ENCODE peak calls at places on chromosomes 13 and 19, in nine cellular contexts. C, M, X, N, Y, B, R, D and I are unnamed samples.

GRCh38 chr19:18784786-18785120 is 6.4 kb downstream of the COMP start:
- DNase-seq in C (no peak), M (no peak), X (no peak), N (no peak), Y (no peak), B (no peak), R (no peak), D (no peak), I (no peak)

GRCh38 chr19:30084390-30084819 is 142.4 kb downstream of the URI1 start:
- DNase-seq in C (no peak), M (peak), X (peak), N (no peak), Y (peak), B (peak), R (no peak), D (no peak), I (no peak)

GRCh38 chr13:25292301-25292700 is 5.0 kb upstream of the MTMR6 start:
- DNase-seq in C (no peak), M (no peak), X (no peak), N (no peak), Y (no peak), B (no peak), R (no peak), D (no peak), I (no peak)

GRCh38 chr13:111511805-111512504 is 191.5 kb downstream of the TEX29 start:
- DNase-seq in C (no peak), M (no peak), X (no peak), N (no peak), Y (peak), B (peak), R (no peak), D (no peak), I (no peak)

GRCh38 chr13:96252903-96253302 is 163.0 kb downstream of the HS6ST3 start:
- DNase-seq in C (no peak), M (no peak), X (no peak), N (no peak), Y (no peak), B (no peak), R (no peak), D (no peak), I (no peak)

GRCh38 chr19:57512845-57513244 is 13.1 kb downstream of the ZNF773 start:
- DNase-seq in C (no peak), M (no peak), X (no peak), N (no peak), Y (no peak), B (no peak), R (no peak), D (no peak), I (no peak)

GRCh38 chr13:93249259-93249917 is 22.8 kb downstream of the GPC6 start:
- DNase-seq in C (no peak), M (no peak), X (no peak), N (no peak), Y (no peak), B (no peak), R (peak), D (no peak), I (no peak)

GRCh38 chr13:30572859-30573275 is 44.9 kb upstream of the USPL1 start:
- DNase-seq in C (no peak), M (no peak), X (no peak), N (no peak), Y (no peak), B (no peak), R (peak), D (no peak), I (no peak)

GRCh38 chr19:36032251-36033104 is at the start of gene CLIP3:
- DNase-seq in C (no peak), M (no peak), X (no peak), N (no peak), Y (no peak), B (peak), R (no peak), D (no peak), I (no peak)

GRCh38 chr19:16645140-16645539 is 14.8 kb downstream of the SMIM7 start:
- DNase-seq in C (no peak), M (no peak), X (no peak), N (peak), Y (no peak), B (no peak), R (no peak), D (no peak), I (no peak)

GRCh38 chr13:46553521-46553885 is 533 bp downstream of the LRCH1 start:
- DNase-seq in C (no peak), M (no peak), X (no peak), N (no peak), Y (no peak), B (no peak), R (no peak), D (no peak), I (no peak)

GRCh38 chr13:94303644-94304174 is 175.8 kb downstream of the DCT start:
- DNase-seq in C (no peak), M (no peak), X (no peak), N (no peak), Y (no peak), B (no peak), R (peak), D (no peak), I (no peak)

GRCh38 chr19:9958451-9958850 is 22.1 kb upstream of the OLFM2 start:
- DNase-seq in C (peak), M (no peak), X (no peak), N (no peak), Y (no peak), B (no peak), R (no peak), D (no peak), I (no peak)
- H3K27ac ChIP-seq in C (no peak), M (no peak), X (no peak), N (no peak), Y (no peak), B (no peak), R (no peak), D (no peak), I (no peak)

GRCh38 chr19:918152-918437 is 962 bp downstream of the KISS1R start:
- DNase-seq in C (no peak), M (no peak), X (no peak), N (no peak), Y (no peak), B (no peak), R (no peak), D (no peak), I (no peak)

GRCh38 chr19:918481-919156 is 1.5 kb downstream of the KISS1R start:
- DNase-seq in C (no peak), M (no peak), X (no peak), N (no peak), Y (peak), B (no peak), R (no peak), D (no peak), I (no peak)

GRCh38 chr19:917323-918151 is at the start of gene KISS1R:
- DNase-seq in C (no peak), M (no peak), X (no peak), N (no peak), Y (peak), B (no peak), R (peak), D (no peak), I (no peak)

GRCh38 chr19:919157-920050 is 2.3 kb downstream of the KISS1R start:
- DNase-seq in C (no peak), M (no peak), X (peak), N (no peak), Y (peak), B (no peak), R (no peak), D (no peak), I (peak)

DNA sequence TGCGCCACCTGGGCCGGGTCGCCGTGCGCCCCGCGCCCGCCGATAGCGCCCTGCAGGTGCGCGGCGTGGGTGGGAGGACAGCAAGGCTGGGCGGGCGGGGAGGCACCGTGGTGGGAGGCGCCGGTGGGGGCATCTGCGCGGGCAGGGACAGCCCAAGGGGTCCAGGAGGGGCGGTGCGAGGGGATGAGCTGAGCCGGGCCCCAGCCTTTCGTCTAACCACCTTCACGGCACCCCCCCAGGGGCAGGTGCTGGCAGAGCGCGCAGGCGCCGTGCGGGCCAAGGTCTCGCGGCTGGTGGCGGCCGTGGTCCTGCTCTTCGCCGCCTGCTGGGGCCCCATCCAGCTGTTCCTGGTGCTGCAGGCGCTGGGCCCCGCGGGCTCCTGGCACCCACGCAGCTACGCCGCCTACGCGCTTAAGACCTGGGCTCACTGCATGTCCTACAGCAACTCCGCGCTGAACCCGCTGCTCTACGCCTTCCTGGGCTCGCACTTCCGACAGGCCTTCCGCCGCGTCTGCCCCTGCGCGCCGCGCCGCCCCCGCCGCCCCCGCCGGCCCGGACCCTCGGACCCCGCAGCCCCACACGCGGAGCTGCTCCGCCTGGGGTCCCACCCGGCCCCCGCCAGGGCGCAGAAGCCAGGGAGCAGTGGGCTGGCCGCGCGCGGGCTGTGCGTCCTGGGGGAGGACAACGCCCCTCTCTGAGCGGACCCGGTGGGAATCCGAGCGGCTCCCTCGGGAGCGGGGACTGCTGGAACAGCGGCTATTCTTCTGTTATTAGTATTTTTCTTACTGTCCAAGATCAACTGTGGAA is 3.1 kb downstream of the KISS1R start:
- DNase-seq in C (no peak), M (no peak), X (no peak), N (no peak), Y (peak), B (no peak), R (no peak), D (no peak), I (no peak)
- TF ChIP-seq POLR2A in C (no peak), M (no peak), X (no peak), N (no peak), Y (no peak), B (no peak), R (no peak), D (no peak), I (no peak)

GRCh38 chr19:11190501-11190900 is 6.8 kb downstream of the KANK2 start:
- DNase-seq in C (no peak), M (no peak), X (no peak), N (no peak), Y (no peak), B (no peak), R (no peak), D (no peak), I (no peak)

GRCh38 chr19:11191273-11191755 is 6.0 kb downstream of the KANK2 start:
- DNase-seq in C (no peak), M (peak), X (no peak), N (peak), Y (no peak), B (peak), R (no peak), D (no peak), I (peak)

GRCh38 chr19:11191934-11192333 is 5.4 kb downstream of the KANK2 start:
- DNase-seq in C (no peak), M (no peak), X (no peak), N (no peak), Y (no peak), B (no peak), R (no peak), D (no peak), I (no peak)

GRCh38 chr19:11182994-11183393 is 14.4 kb downstream of the KANK2 start:
- DNase-seq in C (no peak), M (no peak), X (no peak), N (no peak), Y (no peak), B (no peak), R (no peak), D (no peak), I (no peak)

GRCh38 chr19:11187409-11187808 is 9.9 kb downstream of the KANK2 start:
- DNase-seq in C (no peak), M (no peak), X (no peak), N (no peak), Y (no peak), B (no peak), R (no peak), D (no peak), I (no peak)
- H3K27ac ChIP-seq in C (no peak), M (no peak), X (peak), N (no peak), Y (no peak), B (peak), R (no peak), D (no peak), I (no peak)

DNA sequence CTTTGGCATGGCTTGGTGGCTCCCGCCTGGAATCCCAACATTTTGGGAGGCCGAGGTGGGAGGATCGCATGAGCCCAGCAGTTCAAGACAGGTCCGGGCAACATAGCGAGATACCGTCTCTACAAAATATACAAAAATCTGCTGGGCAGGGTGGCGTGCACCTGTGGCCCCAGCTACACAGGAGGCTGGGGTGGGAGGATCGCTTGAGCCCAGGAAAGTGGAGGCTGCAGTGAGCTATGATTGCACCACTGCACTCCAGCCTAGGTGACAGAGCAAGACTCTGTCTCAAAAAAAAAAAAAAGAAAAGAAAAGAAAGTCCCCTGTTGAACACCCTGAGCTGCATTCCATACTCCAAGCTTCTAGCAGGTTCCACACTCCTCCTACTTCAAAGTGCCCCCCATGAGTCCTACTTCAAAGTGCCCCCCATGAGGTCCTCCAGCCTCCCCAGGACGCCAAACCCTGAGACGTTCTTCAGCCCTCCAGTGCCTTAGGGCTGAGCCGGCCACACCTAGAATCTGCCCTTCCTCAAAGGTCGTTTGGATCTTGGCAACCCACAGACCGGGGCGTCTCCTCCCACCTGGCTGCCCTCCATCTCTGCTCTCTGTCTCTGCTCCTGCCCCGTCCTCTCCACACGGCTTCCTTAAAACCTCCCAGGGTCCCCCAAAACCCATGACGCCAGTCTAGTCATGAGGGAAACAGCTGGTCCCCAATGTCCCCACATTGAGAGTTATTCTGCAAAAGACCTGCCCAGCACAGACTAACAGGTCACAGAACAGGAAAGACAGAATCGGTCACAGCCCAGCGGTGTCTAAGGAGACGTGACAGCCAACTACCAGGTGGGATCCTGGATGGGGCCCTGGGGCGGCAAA is 4.7 kb downstream of the TJP3 start:
- DNase-seq in C (no peak), M (no peak), X (peak), N (no peak), Y (no peak), B (no peak), R (no peak), D (peak), I (peak)
- TF ChIP-seq POLR2A in C (no peak), M (no peak), X (peak), N (no peak), Y (no peak), B (no peak), R (no peak), D (no peak), I (peak)

DNA sequence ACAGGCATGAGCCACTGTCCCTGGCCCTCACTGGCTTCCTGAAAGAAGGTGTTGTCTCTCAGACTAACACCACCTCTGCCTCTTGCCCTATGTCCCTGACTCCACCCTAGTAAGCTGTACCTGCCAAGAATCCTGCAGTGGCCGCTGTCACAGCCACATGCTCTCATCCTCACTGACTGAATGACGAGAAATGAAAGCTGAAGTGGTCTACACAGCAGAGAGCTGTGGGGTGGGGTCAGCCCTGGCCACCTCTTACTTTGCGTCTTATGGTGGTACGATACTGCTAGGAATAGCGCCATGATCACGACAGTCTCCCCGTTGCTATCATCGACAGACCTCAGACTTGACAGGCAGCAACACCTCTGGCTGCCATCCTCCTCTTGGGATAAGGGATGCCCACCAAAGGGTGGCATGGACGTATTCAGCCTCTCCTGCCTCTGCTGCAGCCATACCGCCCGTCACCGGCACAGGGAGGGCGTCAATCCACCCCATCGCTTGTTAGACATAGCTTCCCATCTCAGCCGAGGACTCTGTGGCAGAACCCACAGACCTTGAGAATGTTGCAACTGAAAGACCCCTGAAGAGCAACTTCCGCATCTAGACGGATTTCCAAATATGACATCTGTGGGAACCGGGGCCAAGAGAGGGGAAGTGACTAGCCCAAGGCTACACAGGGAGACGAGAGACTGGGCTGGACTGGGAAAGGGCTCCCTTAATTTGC is 809 bp downstream of the MYO1F start:
- DNase-seq in C (no peak), M (no peak), X (peak), N (no peak), Y (no peak), B (no peak), R (no peak), D (no peak), I (no peak)
- H3K27ac ChIP-seq in C (no peak), M (peak), X (peak), N (no peak), Y (peak), B (no peak), R (no peak), D (no peak), I (no peak)

GRCh38 chr19:46725036-46725820 is 8.3 kb upstream of the PRKD2 start:
- DNase-seq in C (no peak), M (no peak), X (no peak), N (no peak), Y (no peak), B (no peak), R (no peak), D (no peak), I (no peak)
- TF ChIP-seq POLR2A in C (no peak), M (no peak), X (no peak), N (no peak), Y (no peak), B (no peak), R (no peak), D (no peak), I (no peak)